ENCODE peak calls at places on chromosomes 12 and 14, in seven cellular contexts. Z is tibial artery, Y is ovary, U is HL-60, H is OCI-LY7, W is cardiac muscle cell, X is WERI-Rb-1. I is an unnamed sample.

GRCh38 chr14:104586832-104587620 is 7.5 kb downstream of the C14orf180 start:
- DNase-seq in Z (no peak), Y (no peak), U (no peak), H (no peak), W (no peak), X (no peak), I (no peak)

GRCh38 chr12:64082866-64083268 is 139.2 kb downstream of the KICS2 start:
- DNase-seq in Z (no peak), Y (no peak), U (no peak), H (no peak), W (no peak), X (no peak), I (no peak)

GRCh38 chr12:93243689-93244513 is 133.8 kb upstream of the NUDT4 start:
- DNase-seq in Z (peak; percentile 53), Y (peak; percentile 40), U (peak; percentile 91), H (peak; percentile 17), W (peak; percentile 51), X (no peak), I (peak; percentile 39)

GRCh38 chr14:104363891-104364760 is 215.4 kb upstream of the C14orf180 start:
- DNase-seq in Z (no peak), Y (no peak), U (no peak), H (no peak), W (no peak), X (no peak), I (peak; percentile 13)

GRCh38 chr12:29921307-29921706 is 137.6 kb upstream of the TMTC1 start:
- DNase-seq in Z (no peak), Y (no peak), U (no peak), H (no peak), W (peak; percentile 6), X (no peak), I (no peak)

GRCh38 chr12:69433653-69434052 is 36.5 kb upstream of the FRS2 start:
- DNase-seq in Z (no peak), Y (no peak), U (no peak), H (no peak), W (no peak), X (no peak), I (no peak)

GRCh38 chr12:88063375-88063774 is 34.2 kb upstream of the C12orf50 start:
- DNase-seq in Z (no peak), Y (no peak), U (no peak), H (no peak), W (no peak), X (no peak), I (no peak)

GRCh38 chr12:27822076-27822712 is 42.2 kb upstream of the MANSC4 start:
- DNase-seq in Z (no peak), Y (no peak), U (peak; percentile 67), H (peak; percentile 53), W (no peak), X (no peak), I (no peak)

GRCh38 chr12:57895337-57896138 is 45.8 kb upstream of the ATP23 start:
- DNase-seq in Z (no peak), Y (no peak), U (no peak), H (peak; percentile 49), W (no peak), X (no peak), I (no peak)

GRCh38 chr14:94145902-94146527 is 16.6 kb upstream of the IFI27L2 start:
- DNase-seq in Z (no peak), Y (no peak), U (no peak), H (peak; percentile 58), W (no peak), X (no peak), I (no peak)

GRCh38 chr14:103892247-103892646 is 36.0 kb upstream of the TDRD9 start:
- DNase-seq in Z (no peak), Y (no peak), U (no peak), H (no peak), W (no peak), X (no peak), I (peak; percentile 53)

GRCh38 chr12:64104376-64104775 is 117.7 kb downstream of the KICS2 start:
- DNase-seq in Z (no peak), Y (peak; percentile 27), U (no peak), H (no peak), W (no peak), X (no peak), I (no peak)

GRCh38 chr14:88168498-88169165 is 154.4 kb downstream of the KCNK10 start:
- DNase-seq in Z (no peak), Y (no peak), U (peak; percentile 43), H (peak; percentile 50), W (peak; percentile 30), X (peak; percentile 50), I (no peak)

GRCh38 chr12:41552507-41553047 is 364.5 kb downstream of the PDZRN4 start:
- DNase-seq in Z (no peak), Y (no peak), U (no peak), H (no peak), W (no peak), X (no peak), I (no peak)

GRCh38 chr12:53569174-53569557 is 57.0 kb downstream of the ATF7 start:
- DNase-seq in Z (no peak), Y (no peak), U (no peak), H (no peak), W (no peak), X (no peak), I (no peak)

GRCh38 chr12:51019927-51020326 is 6.3 kb downstream of the SLC11A2 start:
- DNase-seq in Z (no peak), Y (no peak), U (no peak), H (no peak), W (no peak), X (no peak), I (no peak)

GRCh38 chr12:28611501-28611900 is 421.2 kb downstream of the CCDC91 start:
- DNase-seq in Z (no peak), Y (no peak), U (no peak), H (no peak), W (no peak), X (no peak), I (no peak)

GRCh38 chr12:65885312-65885711 is 61.0 kb downstream of the HMGA2 start:
- DNase-seq in Z (peak; percentile 38), Y (no peak), U (no peak), H (no peak), W (no peak), X (no peak), I (no peak)
- H3K27ac ChIP-seq in Z (no peak overlapping the region), Y (no peak overlapping the region), U (no peak overlapping the region), H (no peak overlapping the region), W (no peak overlapping the region), X (no peak overlapping the region), I (no peak overlapping the region)

DNA sequence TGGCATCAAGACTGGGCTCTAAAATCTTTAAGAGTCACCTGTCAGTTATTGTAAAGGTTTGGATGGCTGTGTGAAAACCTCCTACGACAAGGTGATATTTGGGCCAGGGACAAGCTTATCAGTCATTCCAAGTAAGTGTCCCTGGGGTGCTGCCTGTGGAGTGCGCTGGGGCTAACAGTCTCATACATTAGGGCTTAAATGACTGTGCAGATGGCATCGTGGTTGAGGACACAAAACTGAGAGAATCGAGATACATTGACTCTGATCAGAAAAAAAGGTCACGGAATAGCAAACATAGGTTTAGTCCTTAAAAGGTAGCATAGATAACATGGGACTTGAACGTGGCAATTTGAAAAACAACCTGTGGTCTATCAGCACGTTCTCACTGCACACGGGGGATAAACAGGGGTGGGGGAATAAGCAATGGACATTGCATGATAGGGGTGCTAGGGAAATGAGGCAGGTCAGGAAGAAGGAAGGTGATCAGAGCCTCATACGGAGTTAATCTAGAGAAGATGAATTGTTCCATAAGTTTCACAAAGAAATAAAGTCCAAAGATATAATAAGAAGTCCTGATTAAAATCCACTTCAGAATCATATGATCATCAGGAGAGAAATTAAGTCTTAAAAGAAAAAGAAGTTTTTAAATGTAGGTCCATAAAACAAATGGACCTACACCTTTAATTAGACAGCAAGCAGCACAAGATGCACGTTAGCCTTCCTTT is 100.3 kb downstream of the DAD1 start:
- DNase-seq in Z (no peak), Y (no peak), U (no peak), H (no peak), W (no peak), X (no peak), I (no peak)
- H3K4me3 ChIP-seq in Z (no peak overlapping the region), Y (no peak overlapping the region), U (no peak overlapping the region), H (peak overlapping the region; percentile 56), W (no peak overlapping the region), X (no peak overlapping the region), I (no peak overlapping the region)

DNA sequence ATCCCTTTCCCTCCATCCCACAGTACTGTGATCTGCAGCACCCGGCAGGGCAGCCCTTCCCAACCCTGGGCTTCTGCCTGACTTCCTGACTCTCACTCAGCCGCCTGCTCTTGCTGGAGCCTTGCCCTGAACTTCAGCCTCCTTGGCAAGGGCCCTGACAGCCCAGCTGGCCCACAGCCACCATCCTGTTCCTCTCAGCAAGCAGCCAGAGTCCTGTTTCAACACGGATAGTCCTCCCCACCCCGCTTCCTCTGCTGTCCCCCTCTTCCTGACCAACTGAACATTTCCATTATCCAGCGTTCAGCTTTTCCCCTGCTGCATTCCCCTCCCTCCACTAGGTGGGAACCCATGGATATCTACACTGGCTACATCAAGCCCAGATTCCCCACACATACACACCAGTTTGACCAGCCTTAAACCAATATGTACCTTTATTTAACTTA is 74.0 kb upstream of the MDM1 start:
- DNase-seq in Z (peak; percentile 91), Y (peak; percentile 87), U (peak; percentile 81), H (no peak), W (no peak), X (peak; percentile 16), I (peak; percentile 92)
- TF ChIP-seq CTCF in Z (peak; percentile 27), Y (peak; percentile 39), U (no peak), H (no peak), W (peak; percentile 62), X (peak; percentile 35), I (peak; percentile 39)

GRCh38 chr12:102755271-102755670 is 161.8 kb downstream of the PAH start:
- DNase-seq in Z (no peak), Y (no peak), U (no peak), H (no peak), W (no peak), X (no peak), I (no peak)

GRCh38 chr12:102760322-102760721 is 156.7 kb downstream of the PAH start:
- DNase-seq in Z (no peak), Y (no peak), U (no peak), H (no peak), W (no peak), X (no peak), I (no peak)

GRCh38 chr12:102756564-102756963 is 160.5 kb downstream of the PAH start:
- DNase-seq in Z (peak; percentile 72), Y (peak; percentile 64), U (no peak), H (no peak), W (no peak), X (no peak), I (no peak)

GRCh38 chr12:102757874-102758244 is 159.2 kb downstream of the PAH start:
- DNase-seq in Z (no peak), Y (no peak), U (no peak), H (no peak), W (no peak), X (no peak), I (no peak)

DNA sequence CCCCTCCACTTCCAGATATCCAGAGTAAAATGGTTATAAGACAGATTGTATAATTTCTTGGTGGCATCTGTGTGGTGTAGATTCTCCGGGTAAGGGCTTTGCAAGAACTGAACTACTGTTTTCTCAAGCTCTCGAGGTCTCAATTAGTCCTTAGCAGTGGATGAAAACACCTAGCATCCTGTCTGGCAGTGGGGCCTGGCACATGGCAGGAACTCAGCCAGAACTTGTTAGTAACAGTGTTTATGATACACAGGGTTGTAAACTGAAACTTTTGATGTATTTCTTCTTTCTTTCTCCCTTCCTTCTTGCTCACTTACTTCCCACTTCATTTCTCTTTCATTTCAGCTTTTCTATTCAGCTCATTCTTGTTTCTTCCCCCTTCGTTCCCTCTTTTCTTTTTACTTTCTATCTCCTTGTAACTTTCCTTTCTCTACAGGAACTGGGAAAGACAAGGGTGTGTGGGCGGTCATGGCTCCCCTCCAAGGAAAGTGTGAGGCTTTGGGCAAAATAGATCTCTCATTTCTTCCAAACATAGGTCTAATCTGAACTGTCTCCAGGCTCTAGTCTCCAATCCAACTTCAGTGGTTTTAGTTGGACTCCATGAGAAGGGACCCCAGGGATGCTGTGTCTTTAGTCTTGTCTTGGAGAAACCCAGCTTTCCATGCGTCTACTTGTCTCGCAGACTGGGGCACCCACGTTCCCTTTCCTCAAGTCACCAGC is 159.7 kb downstream of the PAH start:
- DNase-seq in Z (peak; percentile 43), Y (peak; percentile 65), U (no peak), H (no peak), W (no peak), X (no peak), I (no peak)
- H3K27ac ChIP-seq in Z (peak overlapping the region; percentile 46), Y (peak overlapping the region; percentile 6), U (no peak overlapping the region), H (no peak overlapping the region), W (no peak overlapping the region), X (no peak overlapping the region), I (no peak overlapping the region)